ENCODE peak calls at places on chromosome 18, in four cellular contexts. U is uterus, I is heart left ventricle, S is astrocyte. G is an unnamed sample.
A peak's percentile ranks its signal among the peaks of the same experiment; 100 is the strongest.

GRCh38 chr18:35060092-35060491 is 18.9 kb downstream of the MAPRE2 start:
- DNase-seq in U (no peak), I (no peak), S (no peak), G (no peak)

GRCh38 chr18:50203801-50204604 is 9.1 kb upstream of the MYO5B start:
- DNase-seq in U (no peak), I (no peak), S (peak; percentile 3), G (peak; percentile 24)

GRCh38 chr18:67553471-67553870 is 37.0 kb upstream of the DSEL start:
- DNase-seq in U (no peak), I (no peak), S (peak; percentile 55), G (no peak)

GRCh38 chr18:41135146-41135545 is 819.9 kb upstream of the PIK3C3 start:
- DNase-seq in U (no peak), I (no peak), S (no peak), G (no peak)

GRCh38 chr18:3451989-3452749 is 2.2 kb downstream of the TGIF1 start:
- DNase-seq in U (peak; percentile 65), I (peak; percentile 58), S (peak; percentile 71), G (peak; percentile 82)

GRCh38 chr18:23918395-23919032 is 96.0 kb upstream of the TTC39C start:
- DNase-seq in U (peak; percentile 77), I (peak; percentile 58), S (peak; percentile 19), G (peak; percentile 73)

GRCh38 chr18:53991202-53991601 is 233.3 kb downstream of the MBD2 start:
- DNase-seq in U (no peak), I (no peak), S (peak; percentile 82), G (peak; percentile 67)

GRCh38 chr18:27778441-27778840 is 398.5 kb downstream of the CDH2 start:
- DNase-seq in U (no peak), I (no peak), S (peak; percentile 7), G (peak; percentile 44)

GRCh38 chr18:63994783-63995399 is 25.0 kb downstream of the SERPINB8 start:
- DNase-seq in U (peak; percentile 32), I (no peak), S (peak; percentile 18), G (peak; percentile 77)

GRCh38 chr18:26549486-26550435 is 1.4 kb upstream of the KCTD1 start:
- DNase-seq in U (peak; percentile 59), I (peak; percentile 77), S (peak; percentile 62), G (peak; percentile 62)

GRCh38 chr18:28065031-28065792 is 111.7 kb downstream of the CDH2 start:
- DNase-seq in U (no peak), I (no peak), S (peak; percentile 98), G (peak; percentile 95)

GRCh38 chr18:37179384-37179783 is 350.5 kb downstream of the KIAA1328 start:
- DNase-seq in U (no peak), I (no peak), S (no peak), G (no peak)

GRCh38 chr18:51236225-51236624 is 38.7 kb upstream of the MEX3C start:
- DNase-seq in U (no peak), I (no peak), S (peak; percentile 85), G (peak; percentile 91)

GRCh38 chr18:61628085-61628484 is 264.7 kb downstream of the RNF152 start:
- DNase-seq in U (no peak), I (no peak), S (peak; percentile 11), G (no peak)

GRCh38 chr18:3061581-3062416 is 48.9 kb upstream of the LPIN2 start:
- DNase-seq in U (no peak), I (no peak), S (no peak), G (no peak)

GRCh38 chr18:13500891-13501887 is 225.2 kb downstream of the FAM210A start:
- DNase-seq in U (peak; percentile 67), I (peak; percentile 82), S (peak; percentile 93), G (peak; percentile 63)

GRCh38 chr18:46215902-46216723 is 111.9 kb downstream of the HAUS1 start:
- DNase-seq in U (no peak), I (no peak), S (no peak), G (no peak)

GRCh38 chr18:46211816-46212215 is 107.6 kb downstream of the HAUS1 start:
- DNase-seq in U (no peak), I (no peak), S (peak; percentile 61), G (peak; percentile 46)

GRCh38 chr18:46212398-46212797 is 108.2 kb downstream of the HAUS1 start:
- DNase-seq in U (no peak), I (no peak), S (no peak), G (no peak)

GRCh38 chr18:46214435-46214834 is 110.2 kb downstream of the HAUS1 start:
- DNase-seq in U (no peak), I (no peak), S (no peak), G (no peak)

DNA sequence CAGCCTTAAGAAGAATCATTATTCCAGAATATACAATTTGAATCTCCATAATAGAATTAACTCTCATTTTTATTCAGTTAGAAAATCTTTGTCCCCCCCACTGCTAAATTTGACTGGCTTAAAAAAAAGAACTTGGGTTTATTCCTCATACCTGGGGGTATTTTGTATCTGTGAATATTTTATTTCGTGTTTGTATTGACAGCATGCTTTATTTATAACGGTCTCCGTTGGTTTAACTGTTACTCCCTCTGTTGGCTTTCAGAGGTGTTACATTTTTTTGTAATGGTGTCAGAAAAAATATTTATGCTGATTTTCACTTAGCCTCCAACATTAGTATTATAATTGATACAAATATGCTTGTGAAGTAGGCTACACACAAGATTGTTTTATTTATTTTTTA is 109.1 kb downstream of the HAUS1 start:
- DNase-seq in U (no peak), I (no peak), S (no peak), G (peak; percentile 11)
- TF ChIP-seq CTCF in U (no peak), I (peak; percentile 26), S (peak; percentile 20), G (peak; percentile 36)

GRCh38 chr18:4578449-4578848 is 123.3 kb upstream of the DLGAP1 start:
- DNase-seq in U (no peak), I (no peak), S (no peak), G (no peak)
- H3K4me3 ChIP-seq in U (no peak overlapping the region), I (no peak overlapping the region), S (no peak overlapping the region), G (no peak overlapping the region)

DNA sequence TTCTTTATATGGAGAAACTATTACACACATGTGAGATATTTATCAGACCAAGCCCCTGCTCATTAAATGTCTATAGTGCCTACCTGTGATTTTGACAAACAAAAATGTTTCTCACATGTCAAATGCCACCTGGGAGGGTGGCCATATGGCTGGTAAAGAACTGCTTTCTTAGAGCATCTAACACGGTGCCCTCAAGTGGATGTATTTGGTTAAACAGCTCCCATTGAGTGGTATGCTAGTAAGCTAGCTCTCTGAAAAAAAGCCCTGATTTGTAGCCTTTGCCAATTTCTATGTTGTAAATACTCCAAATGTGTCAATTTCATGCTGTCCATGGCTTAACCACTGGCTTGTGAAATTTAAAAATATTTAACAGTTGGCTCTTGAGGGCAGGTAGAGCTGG is 94.6 kb downstream of the PMAIP1 start:
- DNase-seq in U (no peak), I (no peak), S (no peak), G (no peak)
- TF ChIP-seq CTCF in U (no peak), I (no peak), S (no peak), G (peak; percentile 16)

GRCh38 chr18:31687529-31687928 is 3.1 kb upstream of the B4GALT6 start:
- DNase-seq in U (no peak), I (no peak), S (no peak), G (no peak)

GRCh38 chr18:31688601-31689000 is 4.2 kb upstream of the B4GALT6 start:
- DNase-seq in U (no peak), I (no peak), S (no peak), G (no peak)

GRCh38 chr18:31685097-31686082 is 1.0 kb upstream of the B4GALT6 start:
- DNase-seq in U (peak; percentile 45), I (peak; percentile 76), S (peak; percentile 69), G (peak; percentile 70)

GRCh38 chr18:31687016-31687415 is 2.6 kb upstream of the B4GALT6 start:
- DNase-seq in U (no peak), I (no peak), S (no peak), G (no peak)

GRCh38 chr18:31686572-31686971 is 2.2 kb upstream of the B4GALT6 start:
- DNase-seq in U (no peak), I (no peak), S (no peak), G (no peak)
- H3K4me3 ChIP-seq in U (no peak overlapping the region), I (no peak overlapping the region), S (no peak overlapping the region), G (no peak overlapping the region)

DNA sequence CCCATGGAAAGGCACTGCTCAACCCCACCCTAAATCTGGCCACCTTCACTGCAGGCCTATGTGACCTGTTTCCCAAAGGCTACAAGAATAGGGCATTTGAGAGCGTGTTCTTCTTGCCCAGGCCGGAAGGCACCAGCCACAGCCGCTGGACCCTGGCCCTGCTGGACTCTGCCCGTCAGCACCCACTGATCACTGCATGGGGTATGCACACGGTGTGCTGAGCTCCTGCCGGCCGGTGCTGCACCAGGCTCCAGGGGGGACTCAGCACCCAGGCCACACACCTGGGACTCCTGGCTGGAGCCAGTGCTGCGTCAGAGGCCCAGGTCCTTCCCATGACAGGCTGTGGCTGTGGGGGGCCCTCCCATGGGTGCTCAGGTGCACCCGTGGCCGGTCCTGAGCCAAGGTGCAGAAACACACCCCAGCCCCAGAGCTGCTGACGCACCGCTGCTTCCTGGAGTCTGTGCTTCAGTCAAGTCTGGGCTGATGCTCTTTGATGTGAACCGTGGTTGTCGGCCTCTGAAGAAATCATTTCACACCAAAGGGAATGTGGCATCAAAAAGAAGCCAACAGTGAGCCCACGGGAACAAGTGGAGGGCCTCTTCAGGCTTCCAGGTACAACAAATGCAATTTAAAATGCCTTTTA is 6.5 kb downstream of the KCNG2 start:
- DNase-seq in U (no peak), I (no peak), S (no peak), G (no peak)
- TF ChIP-seq CTCF in U (no peak), I (no peak), S (no peak), G (no peak)

DNA sequence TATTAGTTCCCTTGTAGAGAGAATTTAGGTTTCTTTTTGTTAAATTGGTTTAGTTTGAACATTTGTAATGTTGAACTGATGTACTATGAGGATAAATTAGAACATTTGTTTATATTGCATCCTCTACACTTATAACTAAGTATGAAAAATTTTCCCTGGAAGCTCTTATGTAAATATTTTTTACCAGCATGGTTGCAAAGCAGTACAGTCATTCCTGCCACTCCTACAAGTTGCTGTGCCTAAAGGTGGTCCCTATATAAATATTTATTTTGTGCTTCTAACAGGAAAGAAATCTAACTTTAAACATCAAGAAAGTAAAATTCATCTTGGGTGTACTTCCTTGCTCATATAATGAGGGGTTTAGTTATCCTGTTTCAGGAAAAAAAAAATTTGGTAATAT is 14.2 kb downstream of the TWSG1 start:
- DNase-seq in U (no peak), I (no peak), S (peak; percentile 23), G (peak; percentile 16)
- H3K4me3 ChIP-seq in U (no peak overlapping the region), I (no peak overlapping the region), S (peak overlapping the region; percentile 14), G (no peak overlapping the region)